ENCODE peak calls at places on chromosomes 2 and 18, in nine cellular contexts. P is neuronal stem cell, G is left lung, R is A549, L is BE2C, Z is stomach, U is transverse colon, Q is PC-9, W is sigmoid colon. N is an unnamed sample. For H3K4me1 and H3K9me3, the result is how much of the 10 kb centered on the place peaks cover.

GRCh38 chr2:180419212-180419611 is 412.1 kb upstream of the CWC22 start:
- DNase-seq in P (no peak), G (no peak), U (no peak), W (no peak), Z (no peak), R (no peak), L (no peak), Q (no peak), N (no peak)

GRCh38 chr18:8754995-8755955 is 49.9 kb downstream of the MTCL1 start:
- DNase-seq in P (no peak), G (peak), L (no peak), U (peak), W (no peak), R (no peak), Z (no peak), Q (no peak), N (peak)

GRCh38 chr2:229601396-229601795 is 113.0 kb downstream of the DNER start:
- DNase-seq in Z (no peak), U (no peak), Q (peak), R (no peak), P (no peak), L (no peak), W (no peak), G (no peak), N (no peak)

GRCh38 chr2:234502285-234502918 is 5.5 kb upstream of the ARL4C start:
- DNase-seq in U (no peak), Q (peak), W (no peak), G (no peak), L (no peak), P (no peak), R (peak), Z (no peak), N (peak)

GRCh38 chr2:104844813-104845551 is 8.9 kb upstream of the POU3F3 start:
- DNase-seq in P (no peak), W (no peak), Z (no peak), Q (no peak), G (peak), R (no peak), U (no peak), L (no peak), N (no peak)

GRCh38 chr2:106638043-106638442 is 150.9 kb downstream of the CD8B2 start:
- DNase-seq in Z (no peak), L (no peak), G (no peak), R (peak), W (no peak), U (no peak), P (no peak), Q (no peak), N (peak)

GRCh38 chr2:214410128-214410775 is 602 bp upstream of the VWC2L start:
- DNase-seq in P (no peak), U (no peak), R (no peak), L (peak), Q (no peak), G (no peak), Z (no peak), W (no peak), N (no peak)

GRCh38 chr18:8721716-8722115 is 16.4 kb downstream of the MTCL1 start:
- DNase-seq in W (no peak), U (no peak), L (no peak), Z (no peak), P (no peak), G (no peak), Q (peak), R (peak), N (no peak)

GRCh38 chr2:198327526-198327925 is 523.1 kb downstream of the PLCL1 start:
- DNase-seq in Z (no peak), Q (no peak), P (no peak), R (no peak), L (no peak), G (no peak), W (no peak), U (no peak), N (no peak)

GRCh38 chr2:149732001-149732685 is 144.6 kb upstream of the MMADHC start:
- DNase-seq in Z (no peak), G (no peak), U (peak), Q (peak), R (peak), W (no peak), P (no peak), L (peak), N (peak)

GRCh38 chr18:12307871-12308385 is at the start of gene TUBB6:
- DNase-seq in G (peak), P (peak), L (peak), U (peak), R (peak), Q (no peak), Z (peak), W (peak), N (peak)

GRCh38 chr18:63730788-63731187 is 28.0 kb downstream of the SERPINB11 start:
- DNase-seq in U (no peak), Z (no peak), Q (peak), L (no peak), R (peak), P (no peak), W (no peak), G (no peak), N (no peak)

GRCh38 chr2:89844221-89844943 is 1152.9 kb downstream of the RPIA start:
- DNase-seq in W (no peak), Z (no peak), G (no peak), R (no peak), Q (no peak), P (no peak), U (no peak), L (no peak), N (no peak)

GRCh38 chr2:176652300-176653182 is 383.3 kb downstream of the MTX2 start:
- DNase-seq in Z (no peak), R (peak), W (no peak), G (no peak), L (peak), Q (peak), U (no peak), P (peak), N (peak)

GRCh38 chr2:132958887-132959286 is 288.9 kb upstream of the LYPD1 start:
- DNase-seq in P (no peak), Q (no peak), R (no peak), G (no peak), Z (no peak), W (no peak), U (no peak), L (no peak), N (no peak)

GRCh38 chr2:17584689-17585088 is 44.2 kb downstream of the VSNL1 start:
- DNase-seq in U (no peak), L (no peak), P (no peak), R (no peak), W (no peak), Q (no peak), Z (no peak), G (no peak), N (no peak)

GRCh38 chr2:190802133-190802532 is 78.5 kb upstream of the GLS start:
- DNase-seq in Z (no peak), W (no peak), P (peak), Q (no peak), U (no peak), R (no peak), L (peak), G (no peak), N (no peak)

GRCh38 chr2:230666885-230667712 is 45.5 kb upstream of the CAB39 start:
- DNase-seq in W (no peak), G (no peak), R (no peak), P (no peak), L (no peak), Q (peak), U (peak), Z (no peak), N (peak)

GRCh38 chr2:9145109-9145751 is 61.4 kb upstream of the ASAP2 start:
- DNase-seq in L (no peak), U (no peak), P (no peak), Q (peak), Z (no peak), G (no peak), R (no peak), W (no peak), N (no peak)

GRCh38 chr18:25349131-25349925 is 2.6 kb downstream of the ZNF521 start:
- DNase-seq in L (no peak), P (peak), W (peak), Z (no peak), G (peak), U (peak), R (no peak), Q (no peak), N (peak)

GRCh38 chr2:234761910-234762309 is 189.9 kb upstream of the SH3BP4 start:
- DNase-seq in L (peak), G (no peak), Z (no peak), W (no peak), U (no peak), Q (no peak), P (no peak), R (no peak), N (no peak)

GRCh38 chr2:121388371-121388770 is 103.4 kb upstream of the TFCP2L1 start:
- DNase-seq in Q (no peak), W (no peak), R (no peak), G (no peak), P (no peak), L (no peak), Z (no peak), U (no peak), N (no peak)

DNA sequence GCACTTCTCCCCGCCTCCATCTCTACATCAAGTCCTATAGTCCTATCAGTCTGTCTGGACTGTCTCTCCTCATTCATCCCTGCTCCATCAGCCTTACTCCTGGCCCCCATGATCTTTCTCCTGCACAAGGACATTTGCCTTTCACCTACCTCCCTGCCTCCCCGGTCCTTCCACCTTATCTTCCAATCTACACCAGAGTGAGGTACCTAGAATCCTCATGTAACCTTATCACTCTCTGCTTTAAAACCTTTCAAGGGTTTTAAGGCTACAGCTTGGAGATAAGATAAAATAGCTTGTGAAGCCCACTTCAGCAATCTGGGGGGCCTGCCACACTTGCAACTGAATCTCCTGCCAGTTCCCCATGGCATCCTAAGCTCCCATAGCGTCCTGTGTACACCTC is 12.8 kb downstream of the CDC42EP3 start:
- DNase-seq in R (no peak), Z (no peak), U (no peak), P (no peak), L (no peak), Q (no peak), G (no peak), W (no peak), N (no peak)
- H3K4me1 ChIP-seq in R (half or more), Z (under half), U (under half), P (under half), L (half or more), Q (under half), G (half or more), W (half or more), N (half or more)

GRCh38 chr2:41502752-41503151 is 545.1 kb upstream of the PKDCC start:
- DNase-seq in U (no peak), P (no peak), L (no peak), W (no peak), Q (no peak), G (no peak), Z (no peak), R (no peak), N (no peak)
- H3K9me3 ChIP-seq in U (under half), P (under half), L (under half), W (under half), Q (under half), G (under half), Z (under half), R (under half), N (under half)

DNA sequence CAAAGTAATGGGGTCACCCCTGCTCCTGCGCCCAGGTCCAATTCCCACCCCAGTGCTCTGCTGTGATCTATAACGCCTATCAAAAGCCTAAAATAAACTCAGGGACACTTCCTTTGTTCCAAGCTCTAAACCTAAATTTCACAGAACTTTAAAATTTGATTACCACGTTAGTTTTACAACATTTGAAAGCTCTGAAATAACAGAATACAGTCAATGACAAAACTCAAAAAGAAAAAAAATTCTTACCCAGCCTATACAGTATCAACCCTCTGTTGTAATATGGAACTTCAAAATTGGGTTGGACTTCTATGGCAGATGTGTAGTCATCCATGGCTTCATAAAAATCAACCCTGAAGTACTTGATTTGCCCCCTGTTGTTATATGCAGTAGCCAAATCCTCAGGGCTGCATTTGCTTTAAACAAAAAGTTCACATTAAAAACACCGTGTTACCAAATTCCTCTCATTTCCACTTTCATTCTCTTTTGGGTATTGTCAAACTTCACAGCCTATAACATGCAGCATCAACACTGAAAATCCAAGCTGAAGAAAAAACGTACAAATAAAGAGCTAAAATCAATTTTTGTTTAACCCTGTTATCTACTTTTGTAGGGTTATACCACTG is 4.0 kb downstream of the TTC32 start:
- DNase-seq in W (no peak), U (no peak), R (no peak), P (no peak), Z (no peak), L (no peak), G (no peak), Q (no peak), N (no peak)
- H3K4me1 ChIP-seq in W (half or more), U (under half), R (under half), P (under half), Z (under half), L (under half), G (under half), Q (under half), N (under half)

GRCh38 chr2:95276244-95276887 is 2.1 kb downstream of the PROM2 start:
- DNase-seq in G (peak), P (no peak), R (no peak), Q (no peak), Z (no peak), L (no peak), U (no peak), W (peak), N (no peak)
- H3K9me3 ChIP-seq in G (under half), P (under half), R (under half), Q (under half), Z (under half), L (under half), U (under half), W (under half), N (under half)

DNA sequence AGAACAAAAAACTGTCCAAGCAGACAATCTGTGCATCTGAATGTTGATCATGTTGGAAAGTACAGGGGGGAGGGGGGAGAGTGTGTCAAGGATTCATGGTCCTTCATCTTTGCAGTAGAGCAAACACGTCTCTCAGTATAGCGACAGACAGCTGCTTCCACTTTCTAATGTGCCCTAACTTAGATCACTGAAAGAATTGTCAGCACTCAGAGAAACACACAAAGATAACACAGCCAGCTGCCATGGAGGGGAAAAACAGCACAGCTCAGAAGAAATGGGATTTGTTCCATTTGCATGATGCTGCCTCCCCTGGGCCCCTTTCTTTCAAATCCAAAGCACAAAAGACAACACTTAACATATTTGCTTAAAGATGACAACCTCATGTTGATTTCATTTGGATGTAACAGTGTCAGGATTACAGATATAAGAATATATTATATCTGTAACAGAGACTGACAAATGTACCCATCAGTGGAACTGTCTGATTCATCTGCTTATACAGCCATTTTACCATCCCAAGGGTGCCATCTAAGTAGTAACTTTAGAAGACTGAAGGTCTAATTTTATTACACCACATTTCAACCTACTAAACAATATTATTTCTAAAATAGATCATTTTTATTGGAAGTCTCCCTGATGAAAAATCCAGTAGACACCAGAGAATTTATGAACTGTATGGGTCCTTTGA is 17.7 kb downstream of the FIGN start:
- DNase-seq in L (peak), Z (no peak), W (no peak), Q (no peak), P (no peak), G (no peak), R (no peak), U (no peak), N (no peak)
- H3K4me1 ChIP-seq in L (under half), Z (under half), W (under half), Q (under half), P (under half), G (under half), R (under half), U (under half), N (under half)

GRCh38 chr18:78573773-78574172 is 405.8 kb upstream of the SALL3 start:
- DNase-seq in P (no peak), W (no peak), Z (no peak), L (no peak), R (no peak), G (no peak), Q (no peak), U (no peak), N (no peak)
- H3K9me3 ChIP-seq in P (under half), W (under half), Z (under half), L (under half), R (under half), G (under half), Q (under half), U (under half), N (under half)

DNA sequence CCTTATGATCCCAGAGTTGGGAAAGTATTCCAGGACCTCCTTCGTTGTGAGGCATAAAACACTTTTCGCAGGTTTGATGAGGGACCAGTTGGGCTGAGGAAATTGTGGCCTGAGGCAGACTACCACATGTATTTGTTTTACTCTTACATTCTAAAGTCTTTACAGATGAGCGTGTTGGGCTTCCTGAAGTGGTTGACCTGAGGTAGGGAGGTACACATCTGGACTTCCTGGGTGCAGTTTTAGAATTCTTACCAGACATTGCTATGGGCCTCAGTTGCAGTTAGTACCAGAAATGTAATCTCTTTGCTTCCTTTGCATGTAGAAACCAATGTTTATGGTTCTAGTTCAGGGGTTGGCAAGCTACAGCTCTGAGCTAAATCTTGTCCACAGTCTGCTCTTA is 48.7 kb downstream of the COA5 start:
- DNase-seq in G (no peak), Z (no peak), U (no peak), P (no peak), W (no peak), Q (no peak), L (no peak), R (no peak), N (no peak)
- H3K4me1 ChIP-seq in G (under half), Z (under half), U (under half), P (under half), W (under half), Q (under half), L (under half), R (under half), N (under half)